ENCODE peak calls at places on chromosomes 2 and 18, in five cellular contexts. V is NCI-H1092; Q is stimulated activated CD8-positive, alpha-beta memory T cell treated with anti-CD3 and anti-CD28 coated beads, Interleukin-2, amount 100 ng/mL, for 48 hours; T is endothelial cell; O is LoVo. P is an unnamed sample.
A peak's percentile ranks its signal among the peaks of the same experiment; 100 is the strongest.

GRCh38 chr2:48346124-48346536 is 183.8 kb upstream of the STON1 start:
- DNase-seq in V (no peak), Q (no peak), T (no peak), O (no peak), P (no peak)

GRCh38 chr2:157244691-157245090 is 12.8 kb upstream of the GALNT5 start:
- DNase-seq in V (no peak), Q (no peak), T (no peak), O (no peak), P (no peak)

GRCh38 chr2:197008229-197008628 is 81.7 kb upstream of the PGAP1 start:
- DNase-seq in V (no peak), Q (no peak), T (no peak), O (no peak), P (no peak)

GRCh38 chr2:226891780-226892590 is 56.1 kb downstream of the RHBDD1 start:
- DNase-seq in V (no peak), Q (no peak), T (no peak), O (no peak), P (no peak)

GRCh38 chr18:75478996-75479870 is 51.7 kb upstream of the SMIM21 start:
- DNase-seq in V (peak; percentile 30), Q (no peak), T (no peak), O (peak; percentile 46), P (no peak)

GRCh38 chr2:210421916-210422315 is 54.6 kb downstream of the LANCL1 start:
- DNase-seq in V (no peak), Q (no peak), T (no peak), O (no peak), P (no peak)

GRCh38 chr2:108182489-108182888 is 57.3 kb upstream of the SULT1C3 start:
- DNase-seq in V (peak; percentile 0), Q (no peak), T (peak; percentile 62), O (no peak), P (no peak)

GRCh38 chr2:209663149-209663548 is 108.5 kb upstream of the UNC80 start:
- DNase-seq in V (no peak), Q (no peak), T (peak; percentile 5), O (no peak), P (no peak)

GRCh38 chr2:127624321-127625145 is 21.4 kb upstream of the GPR17 start:
- DNase-seq in V (no peak), Q (no peak), T (no peak), O (no peak), P (no peak)

GRCh38 chr2:205060269-205060668 is 515.0 kb downstream of the PARD3B start:
- DNase-seq in V (no peak), Q (no peak), T (no peak), O (no peak), P (no peak)

GRCh38 chr2:197309369-197310231 is 980 bp downstream of the ANKRD44 start:
- DNase-seq in V (no peak), Q (no peak), T (peak; percentile 26), O (no peak), P (no peak)

GRCh38 chr2:232483296-232483922 is 4.2 kb downstream of the ECEL1 start:
- DNase-seq in V (no peak), Q (no peak), T (no peak), O (no peak), P (no peak)